ENCODE peak calls at places on chromosomes 13 and 19, in six cellular contexts. F is CD8-positive, alpha-beta memory T cell; M is left lung; E is tibial artery; H is endodermal cell; X is uterus. J is an unnamed sample.

GRCh38 chr19:10764340-10764894 is 46.5 kb downstream of the DNM2 start:
- DNase-seq in F (no peak), M (no peak), E (no peak), H (no peak), X (no peak), J (no peak)

GRCh38 chr19:4093643-4094175 is 27.0 kb upstream of the ZBTB7A start:
- DNase-seq in F (no peak), M (no peak), E (no peak), H (no peak), X (no peak), J (no peak)

GRCh38 chr19:52662631-52663030 is 24.5 kb upstream of the ZNF83 start:
- DNase-seq in F (no peak), M (no peak), E (no peak), H (no peak), X (no peak), J (no peak)

GRCh38 chr13:40069173-40070044 is 413.9 kb downstream of the COG6 start:
- DNase-seq in F (peak; percentile 67), M (peak; percentile 71), E (peak; percentile 85), H (peak; percentile 92), X (peak; percentile 84), J (peak; percentile 56)

GRCh38 chr19:5424192-5424973 is 30.8 kb upstream of the ZNRF4 start:
- DNase-seq in F (no peak), M (no peak), E (no peak), H (no peak), X (no peak), J (no peak)

GRCh38 chr13:39575641-39576238 is 27.3 kb downstream of the LHFPL6 start:
- DNase-seq in F (no peak), M (no peak), E (no peak), H (no peak), X (no peak), J (no peak)

GRCh38 chr13:30486230-30487074 is 20.7 kb upstream of the HMGB1 start:
- DNase-seq in F (no peak), M (peak; percentile 62), E (no peak), H (peak; percentile 63), X (no peak), J (no peak)

GRCh38 chr13:73966331-73966730 is 167.9 kb downstream of the KLF12 start:
- DNase-seq in F (no peak), M (no peak), E (no peak), H (no peak), X (no peak), J (no peak)

GRCh38 chr13:48636550-48636949 is 17.2 kb upstream of the CYSLTR2 start:
- DNase-seq in F (no peak), M (no peak), E (no peak), H (no peak), X (no peak), J (no peak)

GRCh38 chr13:45393941-45394570 is 24.1 kb downstream of the SLC25A30 start:
- DNase-seq in F (peak; percentile 15), M (no peak), E (no peak), H (peak; percentile 83), X (no peak), J (peak; percentile 14)

GRCh38 chr19:31448221-31448657 is 99.0 kb upstream of the TSHZ3 start:
- DNase-seq in F (no peak), M (peak; percentile 39), E (no peak), H (no peak), X (peak; percentile 77), J (no peak)

GRCh38 chr13:101150998-101151397 is 265.3 kb downstream of the NALCN start:
- DNase-seq in F (no peak), M (no peak), E (no peak), H (no peak), X (no peak), J (no peak)

GRCh38 chr19:57642396-57643046 is 9.6 kb downstream of the ZNF211 start:
- DNase-seq in F (no peak), M (no peak), E (no peak), H (no peak), X (no peak), J (no peak)

GRCh38 chr19:17448190-17448967 is at the start of gene TMEM221:
- DNase-seq in F (peak; percentile 45), M (no peak), E (no peak), H (peak; percentile 86), X (peak; percentile 76), J (peak; percentile 38)

GRCh38 chr19:16627194-16627927 is 643 bp downstream of the MED26 start:
- DNase-seq in F (peak; percentile 36), M (peak; percentile 43), E (peak; percentile 70), H (peak; percentile 56), X (no peak), J (no peak)

GRCh38 chr13:59673301-59673700 is 490.4 kb downstream of the DIAPH3 start:
- DNase-seq in F (no peak), M (no peak), E (no peak), H (no peak), X (no peak), J (no peak)
- H3K27ac ChIP-seq in F (no peak overlapping the region), M (no peak overlapping the region), E (no peak overlapping the region), H (no peak overlapping the region), X (no peak overlapping the region), J (no peak overlapping the region)

GRCh38 chr13:18953139-18953930 is 228.3 kb downstream of the TUBA3C start:
- DNase-seq in F (no peak), M (no peak), E (no peak), H (no peak), X (no peak), J (no peak)
- H3K27ac ChIP-seq in F (no peak overlapping the region), M (no peak overlapping the region), E (no peak overlapping the region), H (no peak overlapping the region), X (no peak overlapping the region), J (no peak overlapping the region)

GRCh38 chr13:99335087-99335486 is 27.9 kb upstream of the GPR183 start:
- DNase-seq in F (no peak), M (no peak), E (no peak), H (no peak), X (no peak), J (no peak)
- H3K27ac ChIP-seq in F (no peak overlapping the region), M (no peak overlapping the region), E (no peak overlapping the region), H (no peak overlapping the region), X (no peak overlapping the region), J (no peak overlapping the region)

DNA sequence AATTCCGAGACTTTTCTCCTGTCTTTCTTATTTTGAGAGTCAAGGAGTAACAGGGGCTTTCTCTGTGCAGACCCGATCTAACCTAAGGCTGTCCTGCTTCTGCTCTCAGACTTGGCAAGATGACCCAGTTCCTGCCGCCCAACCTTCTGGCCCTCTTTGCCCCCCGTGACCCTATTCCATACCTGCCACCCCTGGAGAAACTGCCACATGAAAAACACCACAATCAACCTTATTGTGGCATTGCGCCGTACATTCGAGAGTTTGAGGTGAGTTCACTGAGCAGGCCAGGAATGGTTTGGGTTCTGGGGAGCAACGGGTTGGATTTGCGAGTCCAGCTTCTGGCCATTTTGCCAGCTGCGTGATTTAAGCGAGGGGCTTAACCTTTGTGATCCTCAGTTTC is 1.0 kb downstream of the SNRNP70 start:
- DNase-seq in F (no peak), M (no peak), E (no peak), H (no peak), X (no peak), J (no peak)
- H3K27ac ChIP-seq in F (peak overlapping the region; percentile 82), M (no peak overlapping the region), E (peak overlapping the region; percentile 92), H (no peak overlapping the region), X (peak overlapping the region; percentile 87), J (peak overlapping the region; percentile 84)

GRCh38 chr13:98944336-98944735 is 33.5 kb downstream of the DOCK9 start:
- DNase-seq in F (no peak), M (no peak), E (no peak), H (no peak), X (no peak), J (no peak)

GRCh38 chr13:98951266-98951665 is 26.6 kb downstream of the DOCK9 start:
- DNase-seq in F (no peak), M (no peak), E (no peak), H (no peak), X (no peak), J (no peak)

GRCh38 chr13:98945863-98946605 is 31.8 kb downstream of the DOCK9 start:
- DNase-seq in F (no peak), M (no peak), E (no peak), H (no peak), X (no peak), J (no peak)

GRCh38 chr13:98950705-98951104 is 27.2 kb downstream of the DOCK9 start:
- DNase-seq in F (no peak), M (no peak), E (no peak), H (no peak), X (no peak), J (no peak)

DNA sequence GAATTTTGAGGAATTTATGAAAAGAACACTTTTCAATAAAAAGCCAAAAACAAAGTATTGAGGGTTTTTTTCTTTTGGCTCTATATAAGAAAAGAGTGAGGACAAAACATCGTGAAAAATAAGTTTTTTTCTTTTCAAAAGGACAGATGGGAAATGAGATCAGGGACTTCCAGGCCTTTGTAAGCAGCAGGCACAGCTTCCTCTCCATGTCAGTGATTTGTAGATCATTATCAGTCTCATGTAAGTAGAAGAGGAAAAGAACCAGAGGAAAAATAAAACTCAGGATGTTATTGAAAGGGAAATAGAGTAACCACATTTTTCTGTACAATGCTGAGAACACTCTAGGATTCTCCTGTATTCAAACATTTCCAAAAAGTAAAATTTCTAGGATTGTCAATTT is 29.9 kb downstream of the DOCK9 start:
- DNase-seq in F (no peak), M (no peak), E (no peak), H (no peak), X (no peak), J (no peak)
- H3K27ac ChIP-seq in F (no peak overlapping the region), M (peak overlapping the region; percentile 55), E (no peak overlapping the region), H (no peak overlapping the region), X (no peak overlapping the region), J (no peak overlapping the region)

GRCh38 chr19:14111486-14111885 is 6.1 kb downstream of the PRKACA start:
- DNase-seq in F (no peak), M (no peak), E (no peak), H (no peak), X (no peak), J (no peak)

GRCh38 chr19:14106840-14107239 is 10.7 kb downstream of the PRKACA start:
- DNase-seq in F (no peak), M (no peak), E (no peak), H (no peak), X (no peak), J (no peak)

GRCh38 chr19:14110650-14111049 is 6.9 kb downstream of the PRKACA start:
- DNase-seq in F (no peak), M (no peak), E (no peak), H (no peak), X (no peak), J (no peak)

GRCh38 chr19:14105680-14106079 is 11.9 kb downstream of the PRKACA start:
- DNase-seq in F (no peak), M (no peak), E (no peak), H (no peak), X (no peak), J (no peak)

GRCh38 chr19:14107581-14108461 is 9.7 kb downstream of the PRKACA start:
- DNase-seq in F (no peak), M (no peak), E (peak; percentile 83), H (no peak), X (no peak), J (no peak)
- H3K27ac ChIP-seq in F (no peak overlapping the region), M (no peak overlapping the region), E (peak overlapping the region; percentile 83), H (no peak overlapping the region), X (peak overlapping the region; percentile 46), J (no peak overlapping the region)

GRCh38 chr19:50898018-50898417 is 13.2 kb downstream of the KLK4 start:
- DNase-seq in F (no peak), M (no peak), E (peak; percentile 5), H (no peak), X (no peak), J (no peak)
- H3K27ac ChIP-seq in F (no peak overlapping the region), M (no peak overlapping the region), E (no peak overlapping the region), H (no peak overlapping the region), X (no peak overlapping the region), J (no peak overlapping the region)

J was measured in effector memory CD4-positive, alpha-beta T cell.